ENCODE peak calls at places on chromosomes 12 and 14, in five cellular contexts. X is Right ventricle myocardium superior, U is lower lobe of right lung, V is NCI-H1417 treated with DMSO at 0.1 percent for 48 hours, W is neural crest cell. Q is an unnamed sample.

GRCh38 chr12:120965534-120966091 is 12.7 kb upstream of the HNF1A start:
- DNase-seq in X (no peak), U (no peak), V (no peak), W (no peak), Q (no peak)

GRCh38 chr12:11152725-11153124 is 18.3 kb upstream of the SMIM10L1 start:
- DNase-seq in X (no peak), U (no peak), V (no peak), W (no peak), Q (no peak)

GRCh38 chr12:93621986-93622385 is 49.5 kb downstream of the SOCS2 start:
- DNase-seq in X (no peak), U (no peak), V (no peak), W (no peak), Q (no peak)

GRCh38 chr14:75995372-75996041 is 9.9 kb downstream of the IFT43 start:
- DNase-seq in X (peak; percentile 76), U (no peak), V (no peak), W (no peak), Q (no peak)

GRCh38 chr12:116015525-116015924 is 262.0 kb downstream of the MED13L start:
- DNase-seq in X (no peak), U (no peak), V (no peak), W (no peak), Q (no peak)

GRCh38 chr14:54267172-54267571 is 129.6 kb upstream of the CDKN3 start:
- DNase-seq in X (no peak), U (no peak), V (no peak), W (no peak), Q (no peak)

GRCh38 chr12:120252071-120252906 is 13.2 kb downstream of the PXN start:
- DNase-seq in X (no peak), U (no peak), V (no peak), W (no peak), Q (no peak)

GRCh38 chr14:66117600-66117999 is 368.6 kb upstream of the CCDC196 start:
- DNase-seq in X (no peak), U (no peak), V (no peak), W (no peak), Q (peak; percentile 22)

GRCh38 chr14:33332497-33332896 is 393.8 kb downstream of the NPAS3 start:
- DNase-seq in X (no peak), U (no peak), V (no peak), W (no peak), Q (no peak)

GRCh38 chr12:68964013-68964412 is 31.0 kb upstream of the CPM start:
- DNase-seq in X (no peak), U (no peak), V (no peak), W (no peak), Q (no peak)

GRCh38 chr12:96237465-96238077 is 43.4 kb downstream of the ELK3 start:
- DNase-seq in X (peak; percentile 70), U (no peak), V (no peak), W (no peak), Q (no peak)

GRCh38 chr12:99200711-99201384 is 446.7 kb upstream of the GARIN6 start:
- DNase-seq in X (no peak), U (no peak), V (no peak), W (no peak), Q (no peak)

GRCh38 chr14:75301666-75302325 is 23.2 kb downstream of the FOS start:
- DNase-seq in X (peak; percentile 59), U (peak; percentile 82), V (no peak), W (no peak), Q (no peak)

GRCh38 chr12:112524676-112525425 is 106.1 kb downstream of the PTPN11 start:
- DNase-seq in X (no peak), U (no peak), V (no peak), W (no peak), Q (no peak)

GRCh38 chr14:26389646-26390508 is 208.0 kb downstream of the NOVA1 start:
- DNase-seq in X (no peak), U (no peak), V (no peak), W (no peak), Q (no peak)

GRCh38 chr14:69073925-69074324 is 79.0 kb downstream of the DCAF5 start:
- DNase-seq in X (no peak), U (no peak), V (no peak), W (no peak), Q (no peak)

GRCh38 chr12:9751204-9752144 is 9.2 kb downstream of the CD69 start:
- DNase-seq in X (no peak), U (no peak), V (no peak), W (no peak), Q (no peak)

GRCh38 chr14:22814945-22815713 is at the start of gene SLC7A7:
- DNase-seq in X (no peak), U (no peak), V (no peak), W (no peak), Q (no peak)

GRCh38 chr14:90551070-90551704 is 154.4 kb downstream of the CALM1 start:
- DNase-seq in X (peak; percentile 49), U (no peak), V (no peak), W (no peak), Q (no peak)

GRCh38 chr12:3931721-3932120 is 58.5 kb upstream of the PARP11 start:
- DNase-seq in X (no peak), U (no peak), V (no peak), W (no peak), Q (no peak)

GRCh38 chr14:33682746-33683145 is 268.1 kb downstream of the EGLN3 start:
- DNase-seq in X (peak; percentile 63), U (no peak), V (no peak), W (no peak), Q (no peak)

GRCh38 chr14:61466249-61466904 is 145.0 kb downstream of the PRKCH start:
- DNase-seq in X (peak; percentile 86), U (no peak), V (no peak), W (no peak), Q (peak; percentile 32)

GRCh38 chr14:73261520-73262426 is 24.5 kb downstream of the PAPLN start:
- DNase-seq in X (no peak), U (no peak), V (no peak), W (no peak), Q (no peak)

GRCh38 chr14:68598621-68599447 is 194.0 kb downstream of the ZFP36L1 start:
- DNase-seq in X (peak; percentile 84), U (peak; percentile 83), V (no peak), W (peak; percentile 22), Q (no peak)

GRCh38 chr12:101832030-101832429 is 1.3 kb upstream of the GNPTAB start:
- DNase-seq in X (no peak), U (no peak), V (no peak), W (no peak), Q (no peak)

Q was measured in NT2/D1.